ENCODE peak calls at places on chromosomes 3 and 15, in ten cellular contexts. F is A549, K is HepG2, P is sigmoid colon, I is SK-N-SH, Z is stomach, B is H1, M is tibial nerve, H is ovary, W is transverse colon. E is an unnamed sample.

GRCh38 chr3:186931487-186932280 is 1.4 kb downstream of the ST6GAL1 start:
- DNase-seq in K (peak), F (no peak), I (peak), Z (peak), B (no peak), P (no peak), W (peak), H (no peak), M (no peak), E (peak)

GRCh38 chr15:48472756-48473155 is 141.5 kb downstream of the DUT start:
- DNase-seq in F (no peak), M (no peak), K (no peak), P (no peak), I (no peak), W (no peak), Z (no peak), H (no peak), B (no peak), E (no peak)

GRCh38 chr15:28861031-28861534 is 12.6 kb upstream of the GOLGA6L7 start:
- DNase-seq in M (no peak), H (no peak), W (no peak), K (no peak), F (no peak), B (no peak), Z (no peak), P (no peak), I (no peak), E (no peak)

GRCh38 chr3:117700573-117701360 is 991.2 kb downstream of the TUSC7 start:
- DNase-seq in P (no peak), M (no peak), W (no peak), K (no peak), H (no peak), Z (no peak), F (no peak), I (no peak), B (no peak), E (no peak)

GRCh38 chr3:150738688-150739087 is 24.3 kb downstream of the SIAH2 start:
- DNase-seq in K (no peak), I (no peak), P (no peak), M (no peak), Z (no peak), H (no peak), W (no peak), B (no peak), F (no peak), E (no peak)

GRCh38 chr3:71444028-71444860 is 139.3 kb downstream of the FOXP1 start:
- DNase-seq in I (peak), K (no peak), Z (peak), F (no peak), M (no peak), B (no peak), H (no peak), P (no peak), W (peak), E (no peak)

GRCh38 chr3:101966202-101966722 is 116.9 kb downstream of the NFKBIZ start:
- DNase-seq in F (no peak), K (no peak), W (no peak), I (no peak), M (no peak), Z (no peak), P (no peak), B (no peak), H (no peak), E (no peak)

GRCh38 chr3:57840445-57840844 is 84.3 kb downstream of the SLMAP start:
- DNase-seq in K (no peak), B (no peak), P (no peak), F (no peak), Z (no peak), H (no peak), W (no peak), M (no peak), I (no peak), E (no peak)

GRCh38 chr15:90903733-90904536 is 833 bp downstream of the MAN2A2 start:
- DNase-seq in B (no peak), P (no peak), H (no peak), M (no peak), I (no peak), K (peak), F (peak), Z (peak), W (peak), E (no peak)

GRCh38 chr3:23611737-23612295 is 193.9 kb upstream of the UBE2E1 start:
- DNase-seq in F (no peak), Z (peak), I (no peak), P (peak), K (no peak), H (peak), B (no peak), M (peak), W (peak), E (no peak)

GRCh38 chr15:61199681-61200080 is 29.4 kb downstream of the RORA start:
- DNase-seq in M (no peak), P (no peak), H (no peak), F (no peak), K (no peak), Z (no peak), W (no peak), I (no peak), B (no peak), E (no peak)

GRCh38 chr3:10310578-10310977 is 10.3 kb downstream of the SEC13 start:
- DNase-seq in I (no peak), P (no peak), H (no peak), M (no peak), F (no peak), Z (no peak), W (no peak), B (no peak), K (no peak), E (no peak)

GRCh38 chr15:82040862-82041261 is 5.0 kb downstream of the MEX3B start:
- DNase-seq in W (no peak), F (no peak), K (no peak), H (no peak), I (no peak), M (no peak), P (no peak), Z (no peak), B (no peak), E (no peak)

GRCh38 chr3:64031540-64032533 is 8.5 kb upstream of the PSMD6 start:
- DNase-seq in B (no peak), H (no peak), F (no peak), K (no peak), P (no peak), M (no peak), I (no peak), W (no peak), Z (no peak), E (no peak)

GRCh38 chr3:116443096-116443793 is 2.0 kb downstream of the LSAMP start:
- DNase-seq in I (peak), M (no peak), W (no peak), F (no peak), K (no peak), Z (no peak), B (no peak), H (no peak), P (no peak), E (no peak)

GRCh38 chr15:90660195-90660995 is 56.8 kb upstream of the BLM start:
- DNase-seq in M (peak), B (no peak), W (peak), P (peak), Z (peak), F (peak), H (peak), K (no peak), I (no peak), E (peak)

GRCh38 chr15:69014454-69014853 is at the start of gene NOX5:
- DNase-seq in K (no peak), P (no peak), F (no peak), W (no peak), B (no peak), H (no peak), I (no peak), Z (no peak), M (no peak), E (no peak)

GRCh38 chr3:102181202-102181920 is 253.5 kb upstream of the ZPLD1 start:
- DNase-seq in M (no peak), F (no peak), Z (no peak), B (no peak), K (no peak), I (no peak), H (no peak), W (no peak), P (no peak), E (no peak)

GRCh38 chr15:56811586-56811985 is 78.3 kb upstream of the ZNF280D start:
- DNase-seq in M (no peak), Z (no peak), H (no peak), W (no peak), K (no peak), I (no peak), B (no peak), P (no peak), F (no peak), E (no peak)

GRCh38 chr3:30475038-30475808 is 131.2 kb upstream of the TGFBR2 start:
- DNase-seq in F (no peak), M (no peak), P (no peak), H (no peak), B (no peak), W (no peak), I (no peak), Z (no peak), K (no peak), E (no peak)

GRCh38 chr15:67955256-67955655 is 98.9 kb upstream of the PIAS1 start:
- DNase-seq in W (no peak), P (no peak), Z (no peak), F (no peak), M (no peak), B (no peak), H (no peak), I (no peak), K (no peak), E (no peak)

GRCh38 chr15:31598620-31599019 is 272.0 kb downstream of the KLF13 start:
- DNase-seq in B (peak), M (no peak), F (no peak), W (peak), I (no peak), H (no peak), Z (no peak), P (no peak), K (peak), E (no peak)

GRCh38 chr3:50167069-50167781 is 12.1 kb downstream of the SEMA3F start:
- DNase-seq in W (peak), M (no peak), I (no peak), F (no peak), B (no peak), P (no peak), H (no peak), Z (peak), K (peak), E (no peak)

GRCh38 chr3:86958534-86958933 is 32.4 kb downstream of the VGLL3 start:
- DNase-seq in K (no peak), P (no peak), F (no peak), W (no peak), Z (no peak), M (no peak), I (no peak), B (peak), H (no peak), E (no peak)

GRCh38 chr15:32029409-32029861 is 880 bp upstream of the CHRNA7 start:
- DNase-seq in P (no peak), I (peak), K (no peak), F (peak), H (peak), M (no peak), Z (peak), B (no peak), W (peak), E (no peak)

GRCh38 chr15:34203936-34204335 is 6.0 kb downstream of the KATNBL1 start:
- DNase-seq in M (no peak), I (no peak), H (no peak), K (no peak), W (no peak), P (no peak), F (no peak), B (no peak), Z (no peak), E (no peak)

GRCh38 chr3:99875925-99876781 is 58.5 kb downstream of the CMSS1 start:
- DNase-seq in M (peak), B (peak), W (peak), Z (peak), H (peak), F (peak), I (peak), P (peak), K (peak), E (peak)

GRCh38 chr3:149564079-149564478 is 89.6 kb downstream of the TM4SF4 start:
- DNase-seq in K (no peak), I (no peak), B (no peak), W (no peak), H (no peak), Z (no peak), P (no peak), M (no peak), F (no peak), E (no peak)

GRCh38 chr15:40427188-40427587 is 13.6 kb upstream of the BAHD1 start:
- DNase-seq in Z (no peak), B (no peak), P (no peak), W (no peak), F (no peak), K (no peak), M (no peak), I (no peak), H (no peak), E (no peak)

GRCh38 chr15:99963096-99963825 is 230.0 kb upstream of the LYSMD4 start:
- DNase-seq in I (peak), M (no peak), F (no peak), B (no peak), K (no peak), H (peak), P (peak), W (no peak), Z (no peak), E (peak)

GRCh38 chr3:27216955-27217552 is 152.1 kb downstream of the NEK10 start:
- DNase-seq in F (no peak), M (no peak), I (no peak), H (no peak), P (no peak), W (no peak), Z (no peak), B (no peak), K (no peak), E (no peak)

GRCh38 chr3:58962816-58963215 is 87.0 kb downstream of the CFAP20DC start:
- DNase-seq in Z (no peak), P (no peak), I (no peak), H (no peak), F (no peak), B (no peak), K (no peak), W (no peak), M (no peak), E (no peak)

GRCh38 chr3:50807266-50807665 is 132.5 kb downstream of the DOCK3 start:
- DNase-seq in W (no peak), F (no peak), P (no peak), B (no peak), I (no peak), H (no peak), K (no peak), M (no peak), Z (peak), E (no peak)

GRCh38 chr3:119580148-119580760 is 962 bp downstream of the ADPRH start:
- DNase-seq in W (peak), I (peak), Z (no peak), M (no peak), F (peak), P (peak), B (no peak), K (no peak), H (peak), E (no peak)

GRCh38 chr3:81742581-81742980 is 18.9 kb downstream of the GBE1 start:
- DNase-seq in P (no peak), I (no peak), Z (no peak), K (no peak), F (no peak), M (no peak), W (no peak), B (no peak), H (no peak), E (no peak)

GRCh38 chr15:84082739-84083138 is 152.8 kb upstream of the GOLGA6L4 start:
- DNase-seq in F (no peak), P (no peak), B (no peak), M (no peak), H (no peak), K (no peak), Z (no peak), I (no peak), W (no peak), E (no peak)

GRCh38 chr15:75200765-75201608 is 695 bp upstream of the C15orf39 start:
- DNase-seq in Z (peak), W (peak), M (no peak), F (no peak), I (no peak), H (peak), B (peak), K (peak), P (peak), E (no peak)

GRCh38 chr15:89397653-89398023 is 63.0 kb upstream of the POLG start:
- DNase-seq in M (no peak), F (no peak), K (no peak), H (no peak), B (no peak), W (no peak), Z (no peak), I (no peak), P (no peak), E (no peak)

GRCh38 chr15:83516935-83517334 is 69.8 kb downstream of the SH3GL3 start:
- DNase-seq in F (no peak), B (no peak), M (no peak), I (no peak), P (no peak), Z (no peak), H (no peak), W (no peak), K (no peak), E (no peak)

DNA sequence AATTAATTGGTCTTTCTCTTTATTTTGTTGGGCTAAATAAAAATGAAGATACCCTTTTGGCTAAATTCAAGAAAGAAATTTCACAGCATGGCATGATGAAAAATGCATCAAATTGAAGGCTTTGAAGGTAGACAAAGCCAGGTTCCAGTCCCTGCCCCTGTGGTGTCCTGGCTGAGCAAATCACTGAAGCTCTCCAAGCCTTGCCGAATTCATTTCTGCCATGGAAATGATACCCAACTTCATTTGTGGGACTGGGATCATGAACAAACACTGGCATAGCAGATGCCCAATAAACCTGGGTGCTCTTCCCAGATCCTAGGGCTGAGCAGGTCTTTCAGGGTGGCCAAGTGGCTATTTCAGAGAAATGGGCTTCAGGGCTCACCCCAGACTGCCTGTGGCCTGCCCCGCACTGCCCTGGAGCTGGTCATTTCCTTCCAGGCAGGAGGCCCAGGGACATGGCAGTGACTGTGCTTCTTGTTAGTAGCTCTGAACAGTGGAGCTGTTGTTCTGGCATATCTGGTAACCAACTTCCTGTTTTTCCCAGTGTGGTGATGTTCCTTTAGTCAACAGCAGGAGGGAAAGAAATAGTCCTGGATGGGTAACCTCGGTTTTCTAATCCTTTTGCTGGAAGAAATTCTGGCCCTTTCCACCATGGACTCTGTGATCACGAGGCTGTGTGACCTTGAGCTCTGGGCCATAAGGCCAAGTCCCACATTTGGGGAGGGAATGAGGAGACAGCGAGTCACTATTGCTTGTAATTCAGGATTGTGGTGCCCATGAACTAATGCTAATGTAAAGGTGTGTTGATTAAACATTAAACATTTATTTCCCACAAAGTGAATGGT is 47.6 kb downstream of the CTDSPL start:
- DNase-seq in I (no peak), H (no peak), K (peak), M (no peak), B (no peak), F (no peak), W (no peak), P (no peak), Z (no peak), E (no peak)
- TF ChIP-seq CTCF in I (no peak), H (no peak), K (peak), M (no peak), B (no peak), F (no peak), W (no peak), P (no peak), Z (no peak), E (no peak)

GRCh38 chr3:14909250-14909649 is 38.1 kb upstream of the NR2C2 start:
- DNase-seq in Z (no peak), I (no peak), B (no peak), H (no peak), F (no peak), W (no peak), M (no peak), K (no peak), P (no peak), E (no peak)
- TF ChIP-seq EP300 in Z (no peak), I (no peak), B (no peak), H (no peak), F (no peak), W (no peak), M (no peak), K (no peak), P (no peak), E (no peak)

GRCh38 chr3:179880868-179881267 is 155.9 kb downstream of the PEX5L start:
- DNase-seq in W (no peak), Z (no peak), P (no peak), F (no peak), B (no peak), M (no peak), K (no peak), I (no peak), H (no peak), E (no peak)
- TF ChIP-seq CTCF in W (no peak), Z (no peak), P (no peak), F (no peak), B (no peak), M (no peak), K (no peak), I (no peak), H (no peak), E (no peak)

GRCh38 chr3:189836795-189837194 is 205.6 kb downstream of the TP63 start:
- DNase-seq in W (no peak), Z (no peak), M (no peak), H (no peak), P (no peak), K (no peak), I (no peak), F (no peak), B (no peak), E (no peak)

GRCh38 chr3:189839576-189839975 is 208.4 kb downstream of the TP63 start:
- DNase-seq in B (no peak), F (peak), W (no peak), Z (no peak), H (no peak), P (no peak), K (no peak), I (no peak), M (no peak), E (no peak)

GRCh38 chr3:189834462-189834861 is 203.3 kb downstream of the TP63 start:
- DNase-seq in P (no peak), K (no peak), M (no peak), I (no peak), B (no peak), H (no peak), Z (no peak), F (no peak), W (no peak), E (no peak)

GRCh38 chr3:189841474-189842205 is 210.5 kb downstream of the TP63 start:
- DNase-seq in M (no peak), I (no peak), F (no peak), P (no peak), Z (no peak), H (no peak), W (no peak), B (no peak), K (no peak), E (no peak)

DNA sequence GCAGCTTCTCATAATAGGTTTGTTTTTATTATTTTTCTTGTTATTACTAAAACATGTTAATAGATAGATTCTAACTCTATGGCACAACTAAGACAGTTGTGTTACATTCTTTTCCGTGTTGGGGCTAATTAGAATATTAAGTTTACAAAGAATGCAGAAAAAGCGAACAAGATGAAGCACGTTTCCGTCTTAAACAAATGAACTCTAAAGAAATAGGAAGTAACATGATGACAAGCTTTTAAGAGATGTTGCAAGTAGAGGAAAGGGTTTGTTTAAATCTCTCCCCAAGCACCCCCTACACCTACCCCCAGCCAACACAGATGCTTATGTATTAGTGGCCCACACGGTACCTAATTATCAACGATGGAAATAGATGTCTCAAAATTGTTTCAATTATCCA is 207.1 kb downstream of the TP63 start:
- DNase-seq in M (no peak), W (no peak), B (no peak), F (no peak), Z (no peak), K (no peak), I (no peak), H (no peak), P (no peak), E (no peak)
- TF ChIP-seq EP300 in M (no peak), W (no peak), B (no peak), F (no peak), Z (no peak), K (no peak), I (no peak), H (no peak), P (no peak), E (no peak)

GRCh38 chr3:83928391-83928790 is 1030.4 kb upstream of the CADM2 start:
- DNase-seq in F (no peak), I (peak), P (no peak), B (no peak), K (peak), Z (no peak), M (no peak), W (no peak), H (no peak), E (no peak)
- TF ChIP-seq CTCF in F (peak), I (peak), P (no peak), B (peak), K (no peak), Z (no peak), M (no peak), W (no peak), H (no peak), E (no peak)

GRCh38 chr3:178443634-178444033 is 92.6 kb upstream of the KCNMB2 start:
- DNase-seq in H (no peak), W (no peak), B (no peak), K (no peak), M (no peak), Z (no peak), F (no peak), P (no peak), I (no peak), E (no peak)
- TF ChIP-seq EP300 in H (no peak), W (no peak), B (no peak), K (no peak), M (no peak), Z (no peak), F (no peak), P (no peak), I (no peak), E (no peak)

GRCh38 chr15:98649621-98649995 is 1.3 kb downstream of the IGF1R start:
- DNase-seq in I (peak), K (no peak), M (no peak), F (peak), B (no peak), P (peak), H (peak), W (peak), Z (peak), E (no peak)
- TF ChIP-seq CTCF in I (no peak), K (no peak), M (peak), F (no peak), B (no peak), P (peak), H (peak), W (peak), Z (no peak), E (no peak)